ENCODE peak calls at places on chromosomes 2 and 18, in seven cellular contexts. U, O, R, F, J, P and A are unnamed samples.

GRCh38 chr2:123532999-123533398 is 492.1 kb upstream of the CNTNAP5 start:
- DNase-seq in F (no peak), O (no peak), P (no peak), U (no peak), J (peak; percentile 66), R (no peak), A (no peak)

GRCh38 chr2:171287606-171288005 is 126.9 kb upstream of the TLK1 start:
- DNase-seq in U (no peak), R (no peak), J (peak; percentile 2), P (peak; percentile 40), O (no peak), F (no peak), A (no peak)

GRCh38 chr2:55232863-55233657 is 572 bp downstream of the RPS27A start:
- DNase-seq in O (no peak), J (peak; percentile 46), F (peak; percentile 65), R (peak; percentile 34), P (peak; percentile 21), U (no peak), A (no peak)

GRCh38 chr2:108288534-108289106 is at the start of gene SULT1C2:
- DNase-seq in U (peak; percentile 67), O (peak; percentile 16), P (peak; percentile 12), F (peak; percentile 8), J (no peak), R (peak; percentile 71), A (no peak)

GRCh38 chr2:130910931-130911330 is 74.2 kb downstream of the ARHGEF4 start:
- DNase-seq in R (no peak), O (no peak), U (no peak), J (no peak), F (no peak), P (no peak), A (no peak)

GRCh38 chr2:241980193-241980592 is 110.7 kb downstream of the RTP5 start:
- DNase-seq in P (no peak), F (no peak), R (no peak), J (no peak), O (no peak), U (no peak), A (peak; percentile 30)

GRCh38 chr18:77501266-77501665 is 251.6 kb downstream of the GALR1 start:
- DNase-seq in F (no peak), J (no peak), P (no peak), R (no peak), U (no peak), O (no peak), A (no peak)

GRCh38 chr2:124025896-124026295 is 809 bp downstream of the CNTNAP5 start:
- DNase-seq in J (no peak), O (no peak), R (peak; percentile 5), F (no peak), P (no peak), U (no peak), A (no peak)

GRCh38 chr2:146240376-146240775 is 1604.5 kb upstream of the ACVR2A start:
- DNase-seq in U (no peak), F (peak; percentile 62), R (no peak), O (no peak), P (no peak), J (no peak), A (no peak)

GRCh38 chr2:172928754-172929153 is 146.9 kb upstream of the MAP3K20 start:
- DNase-seq in F (peak; percentile 76), P (peak; percentile 92), J (peak; percentile 74), O (no peak), R (no peak), U (no peak), A (no peak)

GRCh38 chr2:96971926-96972444 is 14.4 kb downstream of the FAM178B start:
- DNase-seq in R (no peak), P (no peak), U (no peak), O (no peak), J (no peak), F (no peak), A (no peak)

GRCh38 chr2:207432471-207432870 is 97.3 kb upstream of the CREB1 start:
- DNase-seq in R (no peak), F (peak; percentile 58), J (peak; percentile 60), U (no peak), P (peak; percentile 82), O (no peak), A (no peak)

GRCh38 chr18:61664413-61665084 is 228.3 kb downstream of the RNF152 start:
- DNase-seq in U (no peak), P (peak; percentile 18), J (no peak), O (no peak), F (no peak), R (no peak), A (no peak)

GRCh38 chr2:29628078-29628765 is 293.2 kb downstream of the ALK start:
- DNase-seq in O (no peak), U (no peak), P (peak; percentile 50), J (no peak), R (no peak), F (peak; percentile 39), A (no peak)

GRCh38 chr2:124988111-124988510 is 963.0 kb downstream of the CNTNAP5 start:
- DNase-seq in R (no peak), J (no peak), U (no peak), F (no peak), O (no peak), P (no peak), A (no peak)

GRCh38 chr18:26909599-26910290 is 44.2 kb upstream of the AQP4 start:
- DNase-seq in R (no peak), F (peak; percentile 9), O (no peak), J (no peak), U (peak; percentile 41), P (no peak), A (no peak)

GRCh38 chr18:63788447-63789096 is 13.4 kb downstream of the SERPINB7 start:
- DNase-seq in J (peak; percentile 84), F (peak; percentile 92), R (no peak), O (peak; percentile 68), P (peak; percentile 96), U (no peak), A (peak; percentile 44)

GRCh38 chr2:26164231-26164630 is 8.7 kb upstream of the GAREM2 start:
- DNase-seq in F (no peak), J (no peak), U (no peak), P (no peak), R (no peak), O (no peak), A (no peak)

GRCh38 chr2:8679827-8680731 is 1.8 kb upstream of the ID2 start:
- DNase-seq in U (no peak), J (peak; percentile 59), O (peak; percentile 88), P (peak; percentile 43), R (peak; percentile 44), F (peak; percentile 79), A (no peak)

GRCh38 chr2:95730813-95731212 is 139.0 kb downstream of the TRIM43 start:
- DNase-seq in J (no peak), P (no peak), O (no peak), U (no peak), F (peak; percentile 2), R (no peak), A (no peak)

GRCh38 chr2:53247986-53248735 is 519.4 kb upstream of the CHAC2 start:
- DNase-seq in U (no peak), O (no peak), R (no peak), P (no peak), J (no peak), F (no peak), A (no peak)

GRCh38 chr2:151959203-151959602 is 131.0 kb upstream of the ARL5A start:
- DNase-seq in F (no peak), O (no peak), P (no peak), J (no peak), U (no peak), R (no peak), A (no peak)

GRCh38 chr2:212816267-212816666 is 277.7 kb upstream of the ERBB4 start:
- DNase-seq in O (no peak), P (no peak), F (no peak), R (no peak), U (no peak), J (no peak), A (no peak)

GRCh38 chr2:60119778-60120177 is 433.7 kb downstream of the BCL11A start:
- DNase-seq in R (no peak), F (peak; percentile 2), P (no peak), U (no peak), O (no peak), J (no peak), A (no peak)
- H3K4me2 ChIP-seq in R (no peak overlapping the region), F (no peak overlapping the region), P (no peak overlapping the region), U (no peak overlapping the region), O (no peak overlapping the region), J (no peak overlapping the region), A (no peak overlapping the region)

GRCh38 chr2:11466307-11467125 is 555 bp upstream of the E2F6 start:
- DNase-seq in U (no peak), P (no peak), O (no peak), R (no peak), J (no peak), F (no peak), A (no peak)

GRCh38 chr2:11467749-11468148 is 1.8 kb upstream of the E2F6 start:
- DNase-seq in R (no peak), J (no peak), P (no peak), F (no peak), U (no peak), O (no peak), A (no peak)

GRCh38 chr2:11465110-11465484 is 864 bp downstream of the E2F6 start:
- DNase-seq in P (no peak), U (no peak), O (no peak), F (no peak), R (no peak), J (no peak), A (no peak)

GRCh38 chr2:11467126-11467649 is 1.2 kb upstream of the E2F6 start:
- DNase-seq in R (no peak), J (no peak), P (no peak), U (no peak), F (no peak), O (no peak), A (no peak)

GRCh38 chr2:11465485-11466306 is at the start of gene E2F6:
- DNase-seq in O (peak; percentile 88), U (peak; percentile 93), R (peak; percentile 94), J (peak; percentile 93), F (peak; percentile 95), P (peak; percentile 90), A (peak; percentile 80)
- H3K4me2 ChIP-seq in O (peak within 1 kb of the TSS; percentile 78), U (peak within 1 kb of the TSS; percentile 80), R (peak within 1 kb of the TSS; percentile 66), J (peak within 1 kb of the TSS; percentile 75), F (peak within 1 kb of the TSS; percentile 95), P (peak within 1 kb of the TSS; percentile 96), A (peak within 1 kb of the TSS; percentile 100)

DNA sequence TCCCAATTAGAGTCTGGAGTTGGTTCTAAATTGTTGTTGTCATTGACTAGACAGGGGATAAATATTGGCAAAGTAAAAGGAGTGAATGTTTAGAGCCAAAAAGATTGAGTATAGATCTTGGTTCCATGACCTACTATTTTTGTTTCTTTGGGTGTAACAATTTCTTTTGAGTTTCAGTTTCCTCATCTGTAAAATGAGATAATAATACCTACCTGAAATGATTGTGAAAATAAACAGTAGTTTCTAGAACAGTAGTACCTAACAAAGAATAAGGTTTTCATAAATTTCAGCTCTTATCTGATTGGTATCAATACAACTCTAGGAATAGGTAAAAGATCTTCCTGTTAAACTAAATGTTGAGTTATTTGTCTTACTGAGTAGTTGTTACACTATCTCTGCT is 56.8 kb downstream of the PMS1 start:
- DNase-seq in R (no peak), U (no peak), F (no peak), O (no peak), J (no peak), P (no peak), A (no peak)
- H3K4me2 ChIP-seq in R (no peak overlapping the region), U (no peak overlapping the region), F (no peak overlapping the region), O (no peak overlapping the region), J (no peak overlapping the region), P (no peak overlapping the region), A (no peak overlapping the region)

GRCh38 chr2:21607568-21607967 is 483.8 kb downstream of the TDRD15 start:
- DNase-seq in O (no peak), U (no peak), P (no peak), F (no peak), J (no peak), R (no peak), A (no peak)

GRCh38 chr2:21599417-21599816 is 475.6 kb downstream of the TDRD15 start:
- DNase-seq in U (no peak), P (no peak), R (no peak), J (peak; percentile 27), F (no peak), O (no peak), A (no peak)

GRCh38 chr2:21602789-21603188 is 479.0 kb downstream of the TDRD15 start:
- DNase-seq in R (no peak), O (no peak), P (no peak), J (no peak), U (no peak), F (no peak), A (no peak)
- H3K4me2 ChIP-seq in R (no peak overlapping the region), O (no peak overlapping the region), P (no peak overlapping the region), J (no peak overlapping the region), U (no peak overlapping the region), F (no peak overlapping the region), A (no peak overlapping the region)